ENCODE peak calls at places on chromosomes 12 and 14, in seven cellular contexts. Z is adrenal gland; Q is stimulated activated CD8-positive, alpha-beta memory T cell treated with anti-CD3 and anti-CD28 coated beads, Interleukin-4, amount 100 ng/mL, for 4 hours; W is stimulated activated CD4-positive, alpha-beta T cell treated with anti-CD3 and anti-CD28 coated beads, Interleukin-4, amount 100 ng/mL, for 24 hours; C is RWPE1; O is progenitor cell of endocrine pancreas; Y is astrocyte of the spinal cord. I is an unnamed sample.

GRCh38 chr14:94411638-94412037 is 23.2 kb upstream of the SERPINA1 start:
- DNase-seq in Y (no peak), Z (no peak), C (no peak), O (no peak), W (no peak), Q (no peak), I (peak)

GRCh38 chr14:90287791-90288190 is 31.4 kb downstream of the PSMC1 start:
- DNase-seq in Q (no peak), Z (no peak), O (no peak), C (no peak), W (no peak), Y (no peak), I (no peak)

GRCh38 chr12:96195845-96196451 is 1.8 kb downstream of the ELK3 start:
- DNase-seq in W (peak), Q (no peak), O (no peak), C (peak), Y (peak), Z (no peak), I (no peak)

GRCh38 chr12:54425696-54426095 is 6.6 kb upstream of the ITGA5 start:
- DNase-seq in W (no peak), Q (no peak), O (no peak), Z (no peak), C (no peak), Y (no peak), I (no peak)

GRCh38 chr12:91272456-91273063 is 89.9 kb upstream of the DCN start:
- DNase-seq in W (no peak), Z (peak), Y (peak), Q (no peak), C (no peak), O (no peak), I (no peak)

GRCh38 chr14:96681826-96682225 is 115.4 kb upstream of the VRK1 start:
- DNase-seq in Z (no peak), Y (peak), Q (no peak), O (no peak), W (no peak), C (no peak), I (no peak)

GRCh38 chr14:99971929-99972747 is 93.1 kb upstream of the EVL start:
- DNase-seq in C (peak), W (peak), Z (no peak), Y (peak), O (peak), Q (no peak), I (no peak)

GRCh38 chr12:51908876-51909592 is 1.7 kb downstream of the ACVRL1 start:
- DNase-seq in Z (no peak), Y (no peak), C (no peak), W (no peak), O (no peak), Q (no peak), I (no peak)

GRCh38 chr12:52056801-52057613 is 5.8 kb downstream of the NR4A1 start:
- DNase-seq in Z (peak), Q (no peak), C (no peak), O (no peak), W (no peak), Y (no peak), I (no peak)

GRCh38 chr12:95446511-95446910 is 27.4 kb upstream of the METAP2 start:
- DNase-seq in Z (peak), Y (peak), O (peak), W (no peak), C (no peak), Q (no peak), I (no peak)

GRCh38 chr12:103884316-103884715 is 43.3 kb upstream of the NT5DC3 start:
- DNase-seq in Z (peak), Q (no peak), W (peak), Y (peak), O (no peak), C (peak), I (no peak)

GRCh38 chr12:76719171-76719631 is 44.7 kb upstream of the ZDHHC17 start:
- DNase-seq in C (no peak), Q (no peak), Z (no peak), W (no peak), O (no peak), Y (no peak), I (no peak)

GRCh38 chr14:105085766-105086165 is 20.5 kb upstream of the GPR132 start:
- DNase-seq in O (no peak), C (no peak), Z (no peak), Q (no peak), W (no peak), Y (no peak), I (no peak)

GRCh38 chr12:56101045-56101444 is 3.3 kb upstream of the PA2G4 start:
- DNase-seq in Z (no peak), Q (no peak), O (no peak), Y (no peak), C (no peak), W (no peak), I (no peak)

GRCh38 chr12:102848832-102849231 is 68.2 kb downstream of the PAH start:
- DNase-seq in Z (no peak), C (no peak), Y (no peak), W (no peak), O (no peak), Q (no peak), I (no peak)

GRCh38 chr12:104494137-104494815 is 37.5 kb downstream of the CHST11 start:
- DNase-seq in W (peak), Q (peak), Z (no peak), O (no peak), Y (peak), C (no peak), I (no peak)